ENCODE peak calls at places on chromosomes 1 and 21, in six cellular contexts. Z, D, F, E, X and P are unnamed samples.

GRCh38 chr1:156708245-156708661 is 2.9 kb upstream of the CRABP2 start:
- DNase-seq in D (no peak), X (no peak), F (no peak), Z (no peak), E (no peak), P (no peak)

GRCh38 chr1:31669786-31670582 is 25.3 kb upstream of the PEF1 start:
- DNase-seq in E (peak), D (no peak), Z (peak), F (peak), X (no peak), P (no peak)

GRCh38 chr1:37040773-37041172 is 6.5 kb upstream of the GRIK3 start:
- DNase-seq in Z (no peak), E (no peak), X (no peak), F (no peak), D (no peak), P (no peak)

GRCh38 chr1:175193339-175193950 is 869 bp upstream of the KIAA0040 start:
- DNase-seq in X (no peak), F (no peak), D (no peak), E (no peak), Z (peak), P (no peak)

GRCh38 chr1:230572121-230573083 is 69.9 kb upstream of the COG2 start:
- DNase-seq in Z (no peak), F (no peak), X (no peak), D (no peak), E (no peak), P (no peak)

GRCh38 chr1:154481058-154481457 is 21.0 kb upstream of the TDRD10 start:
- DNase-seq in F (no peak), D (no peak), Z (no peak), X (no peak), E (no peak), P (no peak)

GRCh38 chr1:29547300-29547699 is 311.0 kb downstream of the PTPRU start:
- DNase-seq in E (no peak), Z (no peak), X (no peak), F (no peak), D (no peak), P (no peak)

GRCh38 chr1:29579821-29580425 is 343.6 kb downstream of the PTPRU start:
- DNase-seq in X (no peak), D (no peak), E (no peak), F (no peak), Z (peak), P (no peak)

GRCh38 chr1:113593550-113594288 is 165.6 kb downstream of the PHTF1 start:
- DNase-seq in F (no peak), Z (no peak), X (no peak), D (no peak), E (no peak), P (no peak)

GRCh38 chr1:162696286-162696862 is 64.1 kb downstream of the DDR2 start:
- DNase-seq in F (no peak), E (peak), Z (peak), X (no peak), D (no peak), P (no peak)

GRCh38 chr1:67420835-67421492 is 9.2 kb downstream of the SERBP1 start:
- DNase-seq in Z (no peak), X (no peak), E (no peak), D (no peak), F (no peak), P (no peak)

GRCh38 chr1:63688302-63688701 is 85.5 kb upstream of the ROR1 start:
- DNase-seq in D (no peak), F (no peak), X (no peak), Z (no peak), E (no peak), P (no peak)

GRCh38 chr1:101664726-101665125 is 332.0 kb downstream of the OLFM3 start:
- DNase-seq in E (no peak), D (no peak), X (no peak), F (no peak), Z (no peak), P (no peak)

GRCh38 chr1:234102591-234102990 is 198.1 kb downstream of the SLC35F3 start:
- DNase-seq in F (no peak), E (no peak), Z (no peak), X (no peak), D (no peak), P (no peak)

GRCh38 chr1:59218521-59219236 is 78.2 kb upstream of the FGGY start:
- DNase-seq in E (no peak), F (no peak), X (no peak), D (no peak), Z (no peak), P (no peak)

GRCh38 chr1:203601717-203602309 is 24.8 kb upstream of the ATP2B4 start:
- DNase-seq in E (no peak), F (no peak), D (no peak), X (no peak), Z (no peak), P (no peak)

GRCh38 chr1:10620776-10621175 is 146.0 kb downstream of the PEX14 start:
- DNase-seq in Z (no peak), E (no peak), X (no peak), F (no peak), D (no peak), P (no peak)

GRCh38 chr1:202255343-202255742 is 61.7 kb downstream of the LGR6 start:
- DNase-seq in Z (no peak), F (no peak), X (no peak), D (no peak), E (no peak), P (no peak)

GRCh38 chr1:158028956-158029355 is 35.5 kb downstream of the KIRREL1 start:
- DNase-seq in X (no peak), D (no peak), E (no peak), Z (peak), F (no peak), P (no peak)

GRCh38 chr1:212467843-212468482 is 35.2 kb downstream of the NENF start:
- DNase-seq in E (no peak), F (no peak), X (no peak), Z (peak), D (peak), P (no peak)

GRCh38 chr21:46083271-46084040 is 14.5 kb upstream of the COL6A2 start:
- DNase-seq in E (no peak), Z (no peak), D (no peak), X (no peak), F (no peak), P (no peak)

GRCh38 chr1:15908597-15908996 is 61.1 kb downstream of the SPEN start:
- DNase-seq in Z (no peak), E (no peak), D (no peak), F (no peak), X (no peak), P (no peak)

GRCh38 chr1:234856719-234857310 is 246.8 kb upstream of the IRF2BP2 start:
- DNase-seq in Z (no peak), E (no peak), D (no peak), X (no peak), F (no peak), P (no peak)

GRCh38 chr1:186440584-186440983 is 20.3 kb downstream of the PDC start:
- DNase-seq in F (no peak), Z (peak), D (no peak), X (no peak), E (no peak), P (no peak)

GRCh38 chr1:29893036-29893723 is 656.9 kb downstream of the PTPRU start:
- DNase-seq in F (no peak), Z (no peak), D (no peak), X (no peak), E (no peak), P (no peak)

GRCh38 chr1:40802078-40803075 is 18.8 kb downstream of the KCNQ4 start:
- DNase-seq in D (peak), Z (peak), X (peak), E (peak), F (peak), P (peak)

GRCh38 chr21:32547018-32547417 is 38.3 kb downstream of the TCP10L start:
- DNase-seq in D (no peak), F (no peak), X (no peak), E (no peak), Z (no peak), P (no peak)

GRCh38 chr1:31007462-31007991 is 58.0 kb downstream of the PUM1 start:
- DNase-seq in E (no peak), F (no peak), Z (peak), X (no peak), D (no peak), P (no peak)

GRCh38 chr1:15384301-15384901 is 25.3 kb upstream of the EFHD2 start:
- DNase-seq in D (peak), Z (no peak), E (no peak), F (no peak), X (no peak), P (no peak)

GRCh38 chr1:94383966-94384408 is 34.2 kb upstream of the ABCD3 start:
- DNase-seq in Z (peak), F (peak), X (no peak), D (peak), E (no peak), P (no peak)

GRCh38 chr1:67650061-67650460 is 34.9 kb upstream of the GADD45A start:
- DNase-seq in F (no peak), E (no peak), D (no peak), Z (no peak), X (no peak), P (no peak)

GRCh38 chr1:202061055-202061454 is 50.7 kb downstream of the ELF3 start:
- DNase-seq in F (no peak), D (no peak), E (no peak), Z (no peak), X (no peak), P (no peak)

GRCh38 chr1:36825226-36825625 is 209.1 kb downstream of the GRIK3 start:
- DNase-seq in D (no peak), X (no peak), F (no peak), E (no peak), Z (no peak), P (no peak)

GRCh38 chr21:44304846-44305245 is 5.0 kb downstream of the PFKL start:
- DNase-seq in Z (peak), E (no peak), D (peak), X (no peak), F (peak), P (no peak)

GRCh38 chr1:228378453-228379164 is 28.0 kb downstream of the TRIM11 start:
- DNase-seq in X (no peak), F (peak), D (peak), E (peak), Z (peak), P (no peak)

GRCh38 chr21:39885119-39885848 is 18.0 kb downstream of the PCP4 start:
- DNase-seq in Z (no peak), X (no peak), E (peak), D (no peak), F (no peak), P (no peak)

GRCh38 chr1:119298687-119299086 is 69.9 kb upstream of the HAO2 start:
- DNase-seq in E (no peak), D (no peak), X (no peak), F (no peak), Z (peak), P (no peak)

GRCh38 chr1:71944006-71944405 is 338.3 kb downstream of the NEGR1 start:
- DNase-seq in D (no peak), F (no peak), Z (no peak), X (no peak), E (no peak), P (no peak)

GRCh38 chr1:56437959-56438358 is 141.4 kb downstream of the PLPP3 start:
- DNase-seq in X (no peak), F (no peak), E (no peak), D (no peak), Z (peak), P (no peak)

GRCh38 chr1:28581531-28582247 is 10.4 kb upstream of the RAB42 start:
- DNase-seq in X (peak), F (peak), D (peak), E (peak), Z (peak), P (peak)